ENCODE peak calls at places on chromosomes 2 and 18, in nine cellular contexts. R is fibroblast of the conjunctiva; K is HEK293T; Z is hepatocyte; D is type B pancreatic cell; M is EH; Y is A172; P is T-helper 2 cell; X is stimulated activated CD4-positive, alpha-beta T cell treated with anti-CD3 and anti-CD28 coated beads, Interleukin-12 subunit alpha, Interleukin-12 subunit beta, amount 100 ng/mL, for 48 hours. H is an unnamed sample.
A peak's percentile ranks its signal among the peaks of the same experiment; 100 is the strongest.

GRCh38 chr2:61670591-61671503 is 132.7 kb upstream of the XPO1 start:
- DNase-seq in Y (peak; percentile 38), X (no peak), D (no peak), Z (peak; percentile 45), K (no peak), M (peak; percentile 45), R (peak; percentile 13), P (peak; percentile 79), H (no peak)

GRCh38 chr2:218387369-218388194 is 5.5 kb downstream of the SLC11A1 start:
- DNase-seq in K (peak; percentile 70), M (peak; percentile 65), Y (no peak), Z (peak; percentile 93), P (no peak), R (no peak), D (no peak), X (no peak), H (no peak)

GRCh38 chr2:239965318-239965717 is 59.8 kb downstream of the NDUFA10 start:
- DNase-seq in M (no peak), Z (no peak), X (no peak), D (no peak), Y (no peak), P (no peak), R (no peak), K (no peak), H (no peak)

GRCh38 chr18:6714027-6714426 is 15.5 kb upstream of the ARHGAP28 start:
- DNase-seq in M (peak; percentile 44), Z (no peak), R (no peak), Y (no peak), K (no peak), D (no peak), X (no peak), P (no peak), H (no peak)

GRCh38 chr2:18645315-18645714 is 55.9 kb upstream of the NT5C1B start:
- DNase-seq in D (no peak), M (peak; percentile 33), Z (no peak), X (no peak), K (no peak), P (no peak), Y (no peak), R (no peak), H (no peak)

GRCh38 chr2:104976603-104977120 is 61.2 kb upstream of the MRPS9 start:
- DNase-seq in Y (peak; percentile 31), D (no peak), M (no peak), P (peak; percentile 41), R (no peak), Z (no peak), X (peak; percentile 7), K (peak; percentile 38), H (peak; percentile 17)

GRCh38 chr18:47992903-47993302 is 62.4 kb upstream of the SMAD2 start:
- DNase-seq in Z (no peak), X (no peak), R (no peak), Y (no peak), P (no peak), K (no peak), M (no peak), D (no peak), H (no peak)

GRCh38 chr2:176934869-176935415 is 277.7 kb upstream of the HNRNPA3 start:
- DNase-seq in Y (no peak), X (no peak), K (no peak), P (no peak), M (peak; percentile 1), Z (peak; percentile 16), D (no peak), R (no peak), H (no peak)

GRCh38 chr2:126325202-126325601 is 330.8 kb upstream of the GYPC start:
- DNase-seq in K (no peak), Y (no peak), P (no peak), M (no peak), Z (no peak), D (no peak), R (no peak), X (no peak), H (no peak)

GRCh38 chr18:56083889-56084288 is 495.9 kb upstream of the TCF4 start:
- DNase-seq in R (no peak), K (no peak), P (no peak), Y (no peak), D (no peak), X (no peak), Z (no peak), M (no peak), H (no peak)

GRCh38 chr2:96608459-96609455 is 29.4 kb downstream of the KANSL3 start:
- DNase-seq in X (no peak), D (no peak), M (peak; percentile 68), P (no peak), K (no peak), R (no peak), Z (no peak), Y (peak; percentile 95), H (no peak)

GRCh38 chr2:54595999-54596903 is 127.2 kb upstream of the EML6 start:
- DNase-seq in D (no peak), Y (no peak), P (peak; percentile 55), M (no peak), K (no peak), R (no peak), Z (no peak), X (no peak), H (no peak)

GRCh38 chr18:47254341-47254939 is 3.0 kb upstream of the SKOR2 start:
- DNase-seq in R (no peak), Y (no peak), K (peak; percentile 41), X (peak; percentile 21), P (peak; percentile 32), Z (peak; percentile 78), D (peak; percentile 84), M (peak; percentile 54), H (peak; percentile 8)

GRCh38 chr2:44470151-44470550 is 108.4 kb downstream of the CAMKMT start:
- DNase-seq in Y (no peak), M (no peak), D (no peak), X (no peak), P (no peak), K (no peak), R (no peak), Z (no peak), H (no peak)

GRCh38 chr2:230869691-230870543 is 5.2 kb downstream of the ITM2C start:
- DNase-seq in Y (no peak), D (peak; percentile 64), X (no peak), K (no peak), R (no peak), Z (peak; percentile 48), M (no peak), P (no peak), H (no peak)

H was measured in Calu3.